ENCODE peak calls at places on chromosomes 7 and 10, in seven cellular contexts. B is GM10248, V is nephron progenitor cell, U is prostate gland, E is IMR-90, Q is neural crest cell, D is brain microvascular endothelial cell. Z is an unnamed sample.
A peak's percentile ranks its signal among the peaks of the same experiment; 100 is the strongest.

GRCh38 chr10:21604651-21605050 is 70.6 kb downstream of the MLLT10 start:
- DNase-seq in B (no peak), V (no peak), U (no peak), E (no peak), Q (no peak), D (no peak), Z (no peak)

GRCh38 chr7:47045592-47045991 is 536.3 kb downstream of the TNS3 start:
- DNase-seq in B (no peak), V (no peak), U (no peak), E (peak; percentile 19), Q (no peak), D (peak; percentile 23), Z (no peak)

GRCh38 chr10:6416892-6417512 is 163.1 kb downstream of the PRKCQ start:
- DNase-seq in B (peak; percentile 47), V (peak; percentile 27), U (no peak), E (peak; percentile 57), Q (peak; percentile 8), D (peak; percentile 32), Z (no peak)

GRCh38 chr7:66696774-66697191 is 43.8 kb upstream of the RABGEF1 start:
- DNase-seq in B (no peak), V (no peak), U (no peak), E (peak; percentile 22), Q (no peak), D (no peak), Z (no peak)

GRCh38 chr7:142356166-142356565 is 98.3 kb upstream of the PRSS58 start:
- DNase-seq in B (no peak), V (no peak), U (no peak), E (no peak), Q (no peak), D (no peak), Z (no peak)

GRCh38 chr7:815284-816216 is 16.7 kb upstream of the SUN1 start:
- DNase-seq in B (peak; percentile 41), V (peak; percentile 88), U (peak; percentile 33), E (no peak), Q (peak; percentile 50), D (no peak), Z (peak; percentile 81)

GRCh38 chr10:4451512-4451911 is 374.5 kb upstream of the AKR1E2 start:
- DNase-seq in B (no peak), V (no peak), U (no peak), E (no peak), Q (no peak), D (no peak), Z (no peak)

GRCh38 chr10:71597821-71598498 is 121.6 kb downstream of the C10orf105 start:
- DNase-seq in B (peak; percentile 57), V (no peak), U (peak; percentile 72), E (no peak), Q (no peak), D (no peak), Z (no peak)

GRCh38 chr7:91519241-91520200 is 255.3 kb downstream of the FZD1 start:
- DNase-seq in B (no peak), V (no peak), U (no peak), E (no peak), Q (no peak), D (peak; percentile 70), Z (no peak)

GRCh38 chr10:48506147-48506917 is 98.5 kb downstream of the ARHGAP22 start:
- DNase-seq in B (no peak), V (no peak), U (no peak), E (peak; percentile 56), Q (no peak), D (peak; percentile 31), Z (no peak)

GRCh38 chr10:83764681-83765080 is 374.6 kb upstream of the GHITM start:
- DNase-seq in B (no peak), V (no peak), U (no peak), E (no peak), Q (no peak), D (no peak), Z (no peak)

GRCh38 chr7:15784694-15785030 is 98.2 kb upstream of the MEOX2 start:
- DNase-seq in B (no peak), V (no peak), U (no peak), E (no peak), Q (no peak), D (no peak), Z (no peak)

GRCh38 chr10:125687507-125688185 is 4.7 kb upstream of the TEX36 start:
- DNase-seq in B (no peak), V (no peak), U (no peak), E (no peak), Q (no peak), D (no peak), Z (no peak)

GRCh38 chr7:92763636-92764423 is 72.5 kb downstream of the CDK6 start:
- DNase-seq in B (no peak), V (no peak), U (no peak), E (peak; percentile 81), Q (no peak), D (peak; percentile 86), Z (no peak)

GRCh38 chr7:44048031-44048795 is 3.7 kb downstream of the DBNL start:
- DNase-seq in B (no peak), V (no peak), U (no peak), E (no peak), Q (no peak), D (no peak), Z (no peak)

GRCh38 chr7:143514995-143515735 is 37.5 kb downstream of the TAS2R41 start:
- DNase-seq in B (no peak), V (no peak), U (no peak), E (no peak), Q (no peak), D (peak; percentile 42), Z (no peak)

GRCh38 chr7:26522633-26523032 is 231.0 kb downstream of the SNX10 start:
- DNase-seq in B (no peak), V (no peak), U (no peak), E (no peak), Q (no peak), D (no peak), Z (no peak)

DNA sequence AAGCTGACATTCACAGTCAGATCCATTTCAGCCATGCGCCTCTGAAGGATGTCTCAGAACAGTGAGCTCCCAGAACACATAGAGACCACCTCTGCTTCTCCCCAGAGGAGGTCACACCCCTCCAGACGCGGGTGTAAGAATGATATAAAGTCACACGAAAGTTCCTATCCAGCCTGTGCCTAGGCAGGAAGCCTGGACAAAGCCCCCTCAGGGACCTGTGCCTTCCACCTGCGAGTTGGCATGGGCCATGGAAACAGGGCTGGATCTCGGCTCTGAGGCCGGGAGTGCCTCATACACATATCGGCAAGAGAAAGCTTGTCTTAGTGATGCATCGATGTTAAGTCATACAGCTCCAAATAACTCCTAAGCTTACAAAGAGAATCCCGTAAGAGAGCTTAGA is 5.0 kb downstream of the VIPR2 start:
- DNase-seq in B (no peak), V (no peak), U (no peak), E (no peak), Q (no peak), D (no peak), Z (no peak)
- TF ChIP-seq CTCF in B (no peak), V (no peak), U (no peak), E (no peak), Q (no peak), D (no peak), Z (no peak)

GRCh38 chr10:76315240-76315639 is 883.8 kb downstream of the LRMDA start:
- DNase-seq in B (no peak), V (no peak), U (no peak), E (no peak), Q (no peak), D (no peak), Z (no peak)
- TF ChIP-seq CTCF in B (no peak), V (no peak), U (no peak), E (no peak), Q (no peak), D (no peak), Z (no peak)

GRCh38 chr10:72630144-72630543 is 4.3 kb upstream of the MICU1 start:
- DNase-seq in B (no peak), V (no peak), U (no peak), E (no peak), Q (no peak), D (no peak), Z (no peak)

GRCh38 chr10:72625276-72625607 is 637 bp downstream of the MICU1 start:
- DNase-seq in B (no peak), V (no peak), U (no peak), E (no peak), Q (no peak), D (peak; percentile 30), Z (no peak)

GRCh38 chr10:72626444-72626754 is 520 bp upstream of the MICU1 start:
- DNase-seq in B (no peak), V (no peak), U (no peak), E (no peak), Q (no peak), D (no peak), Z (no peak)

GRCh38 chr10:72622271-72622670 is 3.6 kb downstream of the MICU1 start:
- DNase-seq in B (no peak), V (no peak), U (no peak), E (no peak), Q (no peak), D (no peak), Z (no peak)

DNA sequence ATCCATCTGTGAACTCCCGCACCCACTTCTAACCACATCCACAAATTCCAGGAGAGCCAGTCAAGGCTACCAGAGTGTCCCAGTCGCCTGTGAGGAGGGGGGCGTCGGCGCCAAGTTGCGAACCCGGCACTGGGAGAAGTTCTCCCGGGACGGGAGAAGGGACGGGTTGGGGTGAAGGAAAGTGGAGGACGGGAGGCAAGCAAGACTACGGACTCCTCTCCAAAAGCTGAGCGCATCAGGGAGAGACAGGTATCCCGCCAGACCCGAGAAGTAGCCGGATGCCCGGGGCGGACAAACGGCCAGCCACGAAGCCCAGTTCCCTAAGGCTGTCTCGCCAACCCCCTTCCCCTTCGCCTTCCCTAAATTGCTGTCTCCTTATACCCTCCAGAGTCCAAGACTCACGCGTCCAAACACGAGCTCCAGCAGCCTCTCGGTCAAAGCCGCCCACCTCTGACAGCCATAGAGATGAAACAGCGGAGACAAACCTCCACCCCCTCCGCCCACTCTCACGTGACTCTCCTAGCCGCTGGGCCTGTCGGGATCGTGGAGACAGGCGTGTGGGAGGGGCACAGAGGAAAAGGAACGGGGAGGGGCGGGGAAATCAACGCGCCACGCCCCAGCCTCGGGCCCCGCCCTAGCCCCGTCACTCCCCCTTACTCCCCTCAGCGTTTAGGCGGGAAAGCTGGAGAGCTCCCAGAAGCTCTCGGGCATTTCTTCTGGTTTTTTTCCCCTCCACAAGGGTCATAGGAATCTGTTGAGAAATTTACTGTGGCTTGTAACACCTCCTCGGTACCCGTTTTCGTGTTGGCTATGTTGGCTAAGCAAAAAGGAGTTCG is at the start of gene MICU1:
- DNase-seq in B (peak; percentile 97), V (peak; percentile 93), U (peak; percentile 96), E (peak; percentile 90), Q (peak; percentile 90), D (peak; percentile 92), Z (peak; percentile 86)
- TF ChIP-seq CTCF in B (no peak), V (no peak), U (no peak), E (no peak), Q (no peak), D (no peak), Z (no peak)

GRCh38 chr7:155816996-155817395 is 4.7 kb upstream of the SHH start:
- DNase-seq in B (no peak), V (no peak), U (no peak), E (no peak), Q (no peak), D (no peak), Z (no peak)

GRCh38 chr7:155813791-155814568 is 1.7 kb upstream of the SHH start:
- DNase-seq in B (no peak), V (no peak), U (no peak), E (no peak), Q (no peak), D (no peak), Z (no peak)

GRCh38 chr7:155814569-155815276 is 2.5 kb upstream of the SHH start:
- DNase-seq in B (no peak), V (no peak), U (no peak), E (peak; percentile 17), Q (no peak), D (no peak), Z (no peak)

GRCh38 chr7:155816192-155816508 is 3.9 kb upstream of the SHH start:
- DNase-seq in B (no peak), V (no peak), U (no peak), E (no peak), Q (no peak), D (no peak), Z (no peak)

GRCh38 chr7:155815332-155816191 is 3.3 kb upstream of the SHH start:
- DNase-seq in B (peak; percentile 90), V (peak; percentile 79), U (peak; percentile 64), E (peak; percentile 43), Q (peak; percentile 71), D (peak; percentile 45), Z (peak; percentile 73)
- TF ChIP-seq CTCF in B (peak; percentile 90), V (peak; percentile 72), U (peak; percentile 76), E (peak; percentile 82), Q (peak; percentile 79), D (peak; percentile 94), Z (peak; percentile 80)